ENCODE peak calls at places on chromosomes 6 and 20, in nine cellular contexts. C is NCI-H2227 treated with DMSO at 0.1 percent for 48 hours; D is HT1080; G is effector CD4-positive, alpha-beta T cell; A is GM12878; R is lung microvascular endothelial cell; N is RWPE1; B is ELR; E is activated CD4-positive, alpha-beta T cell treated with anti-CD3 and anti-CD28 coated beads, Interleukin-2, amount 50 U/mL, for 24 hours. I is an unnamed sample.

GRCh38 chr20:32006841-32007786 is 3.1 kb upstream of the CCM2L start:
- DNase-seq in E (no peak), B (no peak), N (no peak), A (no peak), R (no peak), G (no peak), C (peak), D (no peak), I (no peak)

GRCh38 chr6:169918954-169919549 is 167.6 kb downstream of the ERMARD start:
- DNase-seq in G (no peak), A (no peak), D (no peak), R (no peak), E (no peak), B (no peak), C (no peak), N (no peak), I (no peak)

GRCh38 chr20:45153756-45154155 is 20.9 kb upstream of the PI3 start:
- DNase-seq in A (peak), B (no peak), D (no peak), C (no peak), E (no peak), G (no peak), R (no peak), N (no peak), I (no peak)

GRCh38 chr6:63740709-63741108 is 105.1 kb downstream of the PHF3 start:
- DNase-seq in E (no peak), R (peak), D (peak), A (no peak), B (peak), G (no peak), C (no peak), N (peak), I (no peak)

GRCh38 chr6:168121308-168121665 is 42.3 kb upstream of the FRMD1 start:
- DNase-seq in C (no peak), G (no peak), B (no peak), D (no peak), N (no peak), E (no peak), A (no peak), R (no peak), I (no peak)

GRCh38 chr6:118618676-118619377 is 32.6 kb downstream of the CEP85L start:
- DNase-seq in A (no peak), E (peak), G (peak), N (peak), R (peak), B (peak), C (peak), D (peak), I (peak)

GRCh38 chr20:24465730-24466129 is 3.7 kb upstream of the SYNDIG1 start:
- DNase-seq in R (no peak), E (no peak), A (no peak), D (peak), C (no peak), N (no peak), G (no peak), B (no peak), I (no peak)

GRCh38 chr6:138485005-138485545 is 14.2 kb downstream of the NHSL1 start:
- DNase-seq in G (no peak), C (no peak), R (peak), N (no peak), D (no peak), B (no peak), A (no peak), E (no peak), I (no peak)

GRCh38 chr6:42710316-42710715 is 12.1 kb downstream of the PRPH2 start:
- DNase-seq in E (no peak), D (no peak), B (no peak), A (no peak), G (no peak), R (no peak), C (peak), N (no peak), I (no peak)

GRCh38 chr6:142474446-142475289 is 172.9 kb downstream of the ADGRG6 start:
- DNase-seq in C (peak), B (peak), D (peak), G (no peak), N (peak), E (no peak), R (peak), A (no peak), I (no peak)

GRCh38 chr20:47276856-47277541 is 79.5 kb downstream of the ZMYND8 start:
- DNase-seq in G (no peak), A (no peak), R (peak), D (no peak), E (no peak), B (peak), C (no peak), N (no peak), I (no peak)

GRCh38 chr6:40077315-40077714 is 143.1 kb upstream of the MOCS1 start:
- DNase-seq in N (no peak), G (no peak), E (no peak), A (no peak), B (no peak), C (no peak), D (peak), R (no peak), I (no peak)

GRCh38 chr20:25579081-25579770 is 6.1 kb downstream of the NINL start:
- DNase-seq in G (no peak), C (no peak), A (no peak), E (no peak), R (no peak), N (no peak), B (no peak), D (no peak), I (no peak)

GRCh38 chr6:73803562-73804221 is 107.7 kb downstream of the CD109 start:
- DNase-seq in A (no peak), E (no peak), D (peak), G (no peak), B (peak), C (no peak), R (peak), N (peak), I (no peak)

GRCh38 chr6:130575971-130576370 is 210.2 kb downstream of the TMEM200A start:
- DNase-seq in D (no peak), N (no peak), C (no peak), A (peak), B (no peak), G (peak), E (no peak), R (no peak), I (peak)

GRCh38 chr20:54194724-54195438 is 13.0 kb upstream of the PFDN4 start:
- DNase-seq in C (no peak), G (no peak), D (peak), A (no peak), B (peak), R (no peak), E (no peak), N (peak), I (no peak)

GRCh38 chr6:6556738-6557503 is 31.6 kb upstream of the LY86 start:
- DNase-seq in B (peak), R (peak), D (peak), G (no peak), E (no peak), N (peak), C (peak), A (no peak), I (peak)

GRCh38 chr6:148758492-148758891 is 11.7 kb downstream of the UST start:
- DNase-seq in R (no peak), B (no peak), A (peak), E (no peak), N (no peak), G (no peak), D (no peak), C (no peak), I (peak)

GRCh38 chr6:121443953-121444590 is 8.6 kb downstream of the GJA1 start:
- DNase-seq in C (peak), A (no peak), D (peak), B (peak), N (no peak), R (peak), E (no peak), G (no peak), I (no peak)

GRCh38 chr6:38639498-38640215 is at the start of gene BTBD9:
- DNase-seq in N (peak), R (peak), G (peak), C (peak), A (peak), B (peak), E (peak), D (peak), I (peak)

GRCh38 chr20:51864967-51865366 is 62.6 kb upstream of the SALL4 start:
- DNase-seq in R (no peak), E (no peak), B (no peak), N (no peak), A (no peak), C (no peak), D (no peak), G (no peak), I (no peak)

GRCh38 chr20:35743693-35744491 is 1.8 kb upstream of the RBM39 start:
- DNase-seq in B (no peak), R (peak), G (no peak), A (no peak), D (no peak), N (no peak), E (no peak), C (peak), I (peak)

GRCh38 chr6:7542878-7543394 is 1.5 kb downstream of the DSP start:
- DNase-seq in B (peak), C (peak), R (peak), E (no peak), A (no peak), N (peak), D (no peak), G (no peak), I (no peak)

GRCh38 chr20:47220161-47220582 is 136.3 kb downstream of the ZMYND8 start:
- DNase-seq in D (no peak), R (peak), A (no peak), B (peak), G (peak), C (peak), E (peak), N (peak), I (no peak)

GRCh38 chr6:134020071-134020470 is 32.4 kb downstream of the SLC2A12 start:
- DNase-seq in D (no peak), N (no peak), E (no peak), G (no peak), A (no peak), C (no peak), R (no peak), B (no peak), I (no peak)

GRCh38 chr6:148200302-148200701 is 142.3 kb upstream of the SASH1 start:
- DNase-seq in R (peak), N (no peak), D (no peak), A (no peak), C (peak), E (no peak), G (no peak), B (no peak), I (no peak)

GRCh38 chr20:62323980-62324906 is 21.4 kb downstream of the ADRM1 start:
- DNase-seq in R (no peak), N (no peak), A (no peak), C (no peak), B (no peak), G (no peak), E (no peak), D (no peak), I (no peak)

GRCh38 chr6:28522594-28523557 is 2.8 kb upstream of the GPX5 start:
- DNase-seq in C (no peak), R (no peak), N (no peak), A (no peak), E (no peak), B (peak), D (no peak), G (peak), I (no peak)

GRCh38 chr6:83430606-83431544 is at the start of gene ME1:
- DNase-seq in R (peak), N (peak), C (no peak), G (no peak), B (peak), E (no peak), A (peak), D (peak), I (no peak)

GRCh38 chr6:84623956-84624680 is 140.3 kb downstream of the TBX18 start:
- DNase-seq in A (no peak), C (no peak), G (no peak), N (peak), B (peak), R (no peak), E (no peak), D (peak), I (no peak)

GRCh38 chr6:16241321-16241689 is 2.9 kb downstream of the GMPR start:
- DNase-seq in A (no peak), C (no peak), G (no peak), N (no peak), D (no peak), R (no peak), E (no peak), B (no peak), I (no peak)

GRCh38 chr20:20668639-20669038 is 43.8 kb downstream of the RALGAPA2 start:
- DNase-seq in B (no peak), E (no peak), N (no peak), C (no peak), R (no peak), A (peak), D (no peak), G (no peak), I (peak)

GRCh38 chr6:78525961-78526360 is 341.4 kb upstream of the IRAK1BP1 start:
- DNase-seq in R (no peak), D (no peak), E (no peak), N (no peak), B (no peak), A (no peak), G (no peak), C (no peak), I (no peak)

GRCh38 chr6:52994031-52994788 is 874 bp downstream of the GSTA4 start:
- DNase-seq in C (peak), G (no peak), N (peak), R (peak), B (peak), A (no peak), D (no peak), E (no peak), I (no peak)